ENCODE peak calls at places on chromosome 9, in five cellular contexts. U is AG04450; C is psoas muscle; Y is CD8-positive, alpha-beta T cell; H is CD4-positive, alpha-beta memory T cell. P is an unnamed sample.

GRCh38 chr9:124218438-124219289 is 39.1 kb upstream of the NEK6 start:
- DNase-seq in U (no peak), C (peak), Y (no peak), H (no peak), P (no peak)

GRCh38 chr9:130437011-130437784 is 7.6 kb upstream of the ASS1 start:
- DNase-seq in U (no peak), C (peak), Y (no peak), H (no peak), P (no peak)

GRCh38 chr9:113298924-113299770 is 4.0 kb downstream of the RNF183 start:
- DNase-seq in U (no peak), C (no peak), Y (no peak), H (no peak), P (no peak)

GRCh38 chr9:68980341-68980914 is 33.5 kb downstream of the PRKACG start:
- DNase-seq in U (no peak), C (no peak), Y (no peak), H (no peak), P (no peak)

GRCh38 chr9:131618071-131618479 is 72.8 kb downstream of the PRRT1B start:
- DNase-seq in U (no peak), C (peak), Y (no peak), H (no peak), P (no peak)

GRCh38 chr9:137114220-137114612 is 317 bp downstream of the DPP7 start:
- DNase-seq in U (no peak), C (no peak), Y (no peak), H (no peak), P (no peak)

GRCh38 chr9:113566712-113567071 is 103.2 kb downstream of the RGS3 start:
- DNase-seq in U (no peak), C (no peak), Y (no peak), H (no peak), P (no peak)

GRCh38 chr9:92176068-92176799 is 61.0 kb upstream of the SPTLC1 start:
- DNase-seq in U (no peak), C (no peak), Y (no peak), H (no peak), P (no peak)

GRCh38 chr9:121976751-121977150 is 116.4 kb downstream of the TTLL11 start:
- DNase-seq in U (no peak), C (no peak), Y (no peak), H (no peak), P (peak)

GRCh38 chr9:135698767-135699166 is 514 bp downstream of the SOHLH1 start:
- DNase-seq in U (no peak), C (no peak), Y (no peak), H (no peak), P (no peak)

GRCh38 chr9:128553695-128554094 is 1.3 kb downstream of the SPTAN1 start:
- DNase-seq in U (peak), C (no peak), Y (no peak), H (no peak), P (no peak)

GRCh38 chr9:20087481-20087880 is 298.6 kb upstream of the SLC24A2 start:
- DNase-seq in U (no peak), C (no peak), Y (no peak), H (no peak), P (no peak)

GRCh38 chr9:23309800-23310199 is 516.2 kb downstream of the ELAVL2 start:
- DNase-seq in U (no peak), C (no peak), Y (no peak), H (no peak), P (no peak)

GRCh38 chr9:121958530-121958929 is 134.6 kb downstream of the TTLL11 start:
- DNase-seq in U (no peak), C (no peak), Y (no peak), H (no peak), P (no peak)

GRCh38 chr9:83062011-83062652 is 810 bp downstream of the RASEF start:
- DNase-seq in U (no peak), C (no peak), Y (no peak), H (no peak), P (no peak)
- H3K4me3 ChIP-seq in U (peak), C (peak), Y (no peak), H (no peak), P (peak)

GRCh38 chr9:2634158-2634557 is 12.6 kb downstream of the VLDLR start:
- DNase-seq in U (no peak), C (no peak), Y (no peak), H (no peak), P (no peak)
- H3K4me3 ChIP-seq in U (peak), C (no peak), Y (no peak), H (no peak), P (peak)

GRCh38 chr9:89617978-89618377 is 13.2 kb downstream of the GADD45G start:
- DNase-seq in U (no peak), C (no peak), Y (no peak), H (no peak), P (no peak)
- H3K4me3 ChIP-seq in U (no peak), C (no peak), Y (no peak), H (no peak), P (no peak)

DNA sequence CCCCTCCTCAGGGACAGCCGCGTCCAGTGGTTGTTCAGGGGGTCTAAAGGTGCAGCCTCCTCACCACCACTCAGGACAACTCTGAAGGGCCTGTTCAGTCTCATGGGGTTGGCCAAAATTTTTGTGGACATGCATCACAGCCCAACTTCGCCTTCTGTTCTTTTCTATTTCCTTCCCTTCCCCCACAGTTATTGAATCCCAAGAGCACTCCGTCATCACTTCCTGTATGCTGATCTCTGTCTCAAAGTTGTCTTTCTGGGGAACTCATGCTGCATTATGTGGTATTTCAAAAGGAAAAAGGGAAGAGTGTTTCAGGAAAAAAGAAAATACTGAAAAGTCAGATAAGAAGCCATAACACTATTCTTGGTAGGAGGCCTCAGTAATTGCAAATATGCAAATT is 355.4 kb downstream of the CAAP1 start:
- DNase-seq in U (no peak), C (no peak), Y (no peak), H (no peak), P (no peak)
- H3K4me3 ChIP-seq in U (no peak), C (no peak), Y (no peak), H (no peak), P (no peak)

DNA sequence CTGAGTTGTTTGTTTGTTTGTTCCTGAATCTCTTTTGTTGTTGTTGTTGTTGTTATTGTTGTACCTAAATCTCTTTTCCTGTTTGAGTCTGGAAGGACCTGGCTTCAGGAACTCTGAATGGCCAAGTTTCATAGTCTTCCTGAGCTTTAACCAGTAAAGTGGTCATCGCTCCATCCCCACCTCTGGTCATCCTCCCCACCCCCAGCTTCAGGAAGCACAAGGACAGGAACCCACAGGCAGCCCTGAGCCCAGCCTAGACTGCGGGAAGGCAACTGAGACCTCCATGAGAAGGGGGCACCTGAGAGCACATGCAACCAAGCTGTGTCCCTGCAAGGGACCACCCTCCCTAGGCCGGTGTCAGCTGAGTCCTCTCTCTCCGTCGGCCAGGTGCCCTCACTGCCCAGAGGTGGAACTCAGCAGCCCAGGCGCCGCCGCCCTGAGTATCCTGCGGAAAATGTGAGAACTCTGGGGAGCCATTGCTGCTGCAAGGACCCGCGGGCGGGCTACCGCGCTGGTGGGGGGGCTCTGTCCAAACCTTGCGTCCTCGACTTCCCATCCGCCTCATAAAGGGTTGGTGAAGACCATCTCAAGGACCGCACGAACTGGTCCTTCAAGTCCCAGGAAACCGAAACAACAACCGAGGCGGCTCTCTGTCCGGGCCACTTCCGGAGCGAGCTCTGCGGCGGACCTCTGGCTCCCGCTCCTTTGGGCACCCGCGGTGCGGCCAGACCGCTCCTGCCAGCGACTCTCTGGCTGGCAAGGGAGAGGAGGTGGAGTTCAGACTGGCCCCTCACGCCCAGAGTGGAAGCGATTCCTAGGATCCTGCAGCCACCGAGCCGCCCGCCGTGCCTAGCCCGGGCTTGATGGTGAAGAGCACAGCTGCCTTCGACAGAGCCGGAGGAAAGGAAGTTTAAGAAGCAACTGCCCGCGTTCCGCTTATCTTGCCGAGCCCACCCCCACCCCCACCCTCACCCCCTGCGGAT is 4.2 kb downstream of the BARX1 start:
- DNase-seq in U (no peak), C (no peak), Y (no peak), H (no peak), P (no peak)
- H3K4me3 ChIP-seq in U (peak), C (peak), Y (peak), H (no peak), P (peak)